ENCODE peak calls at places on chromosomes 1 and 21, in eight cellular contexts. One of them, this sample, is unnamed.

GRCh38 chr1:27330786-27331185 is 8.8 kb downstream of the TMEM222 start:
- DNase-seq in Kasumi-1: no peak
- DNase-seq in Caco-2: no peak
- DNase-seq in DMS153: no peak
- DNase-seq in HT-29: no peak
- DNase-seq in psoas muscle: no peak
- DNase-seq in NCI-H2029: no peak
- DNase-seq in epithelial cell of prostate: no peak
- DNase-seq in this sample: no peak

GRCh38 chr1:226654046-226654445 is 85.0 kb downstream of the ITPKB start:
- DNase-seq in Kasumi-1: no peak
- DNase-seq in Caco-2: peak
- DNase-seq in DMS153: no peak
- DNase-seq in HT-29: no peak
- DNase-seq in psoas muscle: peak
- DNase-seq in NCI-H2029: no peak
- DNase-seq in epithelial cell of prostate: no peak
- DNase-seq in this sample: no peak

GRCh38 chr1:161209790-161210409 is 5.2 kb upstream of the FCER1G start:
- DNase-seq in Kasumi-1: peak
- DNase-seq in Caco-2: peak
- DNase-seq in DMS153: peak
- DNase-seq in HT-29: peak
- DNase-seq in psoas muscle: peak
- DNase-seq in NCI-H2029: peak
- DNase-seq in epithelial cell of prostate: no peak
- DNase-seq in this sample: peak

GRCh38 chr1:31648190-31648589 is 3.5 kb upstream of the PEF1 start:
- DNase-seq in Kasumi-1: no peak
- DNase-seq in Caco-2: no peak
- DNase-seq in DMS153: no peak
- DNase-seq in HT-29: no peak
- DNase-seq in psoas muscle: no peak
- DNase-seq in NCI-H2029: no peak
- DNase-seq in epithelial cell of prostate: no peak
- DNase-seq in this sample: no peak

GRCh38 chr1:185534806-185535205 is 199.4 kb upstream of the HMCN1 start:
- DNase-seq in Kasumi-1: no peak
- DNase-seq in Caco-2: no peak
- DNase-seq in DMS153: peak
- DNase-seq in HT-29: peak
- DNase-seq in psoas muscle: no peak
- DNase-seq in NCI-H2029: peak
- DNase-seq in epithelial cell of prostate: no peak
- DNase-seq in this sample: no peak

GRCh38 chr1:234914606-234915290 is 213.9 kb downstream of the TOMM20 start:
- DNase-seq in Kasumi-1: no peak
- DNase-seq in Caco-2: no peak
- DNase-seq in DMS153: no peak
- DNase-seq in HT-29: no peak
- DNase-seq in psoas muscle: no peak
- DNase-seq in NCI-H2029: no peak
- DNase-seq in epithelial cell of prostate: no peak
- DNase-seq in this sample: no peak

GRCh38 chr1:94115900-94116436 is 5.0 kb downstream of the ABCA4 start:
- DNase-seq in Kasumi-1: no peak
- DNase-seq in Caco-2: no peak
- DNase-seq in DMS153: no peak
- DNase-seq in HT-29: no peak
- DNase-seq in psoas muscle: no peak
- DNase-seq in NCI-H2029: no peak
- DNase-seq in epithelial cell of prostate: no peak
- DNase-seq in this sample: no peak

GRCh38 chr1:206066479-206067171 is 13.7 kb downstream of the RHEX start:
- DNase-seq in Kasumi-1: no peak
- DNase-seq in Caco-2: no peak
- DNase-seq in DMS153: no peak
- DNase-seq in HT-29: no peak
- DNase-seq in psoas muscle: no peak
- DNase-seq in NCI-H2029: no peak
- DNase-seq in epithelial cell of prostate: no peak
- DNase-seq in this sample: no peak

GRCh38 chr1:23585321-23586022 is 26.2 kb upstream of the ID3 start:
- DNase-seq in Kasumi-1: no peak
- DNase-seq in Caco-2: no peak
- DNase-seq in DMS153: no peak
- DNase-seq in HT-29: no peak
- DNase-seq in psoas muscle: peak
- DNase-seq in NCI-H2029: no peak
- DNase-seq in epithelial cell of prostate: peak
- DNase-seq in this sample: no peak

GRCh38 chr21:16426936-16427335 is 697.2 kb downstream of the USP25 start:
- DNase-seq in Kasumi-1: no peak
- DNase-seq in Caco-2: no peak
- DNase-seq in DMS153: no peak
- DNase-seq in HT-29: no peak
- DNase-seq in psoas muscle: no peak
- DNase-seq in NCI-H2029: no peak
- DNase-seq in epithelial cell of prostate: no peak
- DNase-seq in this sample: no peak

GRCh38 chr1:100622037-100622436 is 84.1 kb downstream of the GPR88 start:
- DNase-seq in Kasumi-1: no peak
- DNase-seq in Caco-2: no peak
- DNase-seq in DMS153: no peak
- DNase-seq in HT-29: peak
- DNase-seq in psoas muscle: no peak
- DNase-seq in NCI-H2029: no peak
- DNase-seq in epithelial cell of prostate: peak
- DNase-seq in this sample: no peak

GRCh38 chr1:65332821-65333220 is 23.5 kb downstream of the DNAJC6 start:
- DNase-seq in Kasumi-1: no peak
- DNase-seq in Caco-2: no peak
- DNase-seq in DMS153: no peak
- DNase-seq in HT-29: no peak
- DNase-seq in psoas muscle: no peak
- DNase-seq in NCI-H2029: no peak
- DNase-seq in epithelial cell of prostate: no peak
- DNase-seq in this sample: no peak

GRCh38 chr1:57234459-57234858 is 189.4 kb downstream of the DAB1 start:
- DNase-seq in Kasumi-1: no peak
- DNase-seq in Caco-2: no peak
- DNase-seq in DMS153: no peak
- DNase-seq in HT-29: no peak
- DNase-seq in psoas muscle: no peak
- DNase-seq in NCI-H2029: no peak
- DNase-seq in epithelial cell of prostate: no peak
- DNase-seq in this sample: no peak

GRCh38 chr1:43783671-43784205 is 76.4 kb downstream of the ST3GAL3 start:
- DNase-seq in Kasumi-1: peak
- DNase-seq in Caco-2: no peak
- DNase-seq in DMS153: peak
- DNase-seq in HT-29: peak
- DNase-seq in psoas muscle: no peak
- DNase-seq in NCI-H2029: peak
- DNase-seq in epithelial cell of prostate: peak
- DNase-seq in this sample: no peak

GRCh38 chr1:201898992-201899391 is 10.3 kb downstream of the SHISA4 start:
- DNase-seq in Kasumi-1: no peak
- DNase-seq in Caco-2: no peak
- DNase-seq in DMS153: no peak
- DNase-seq in HT-29: no peak
- DNase-seq in psoas muscle: no peak
- DNase-seq in NCI-H2029: no peak
- DNase-seq in epithelial cell of prostate: no peak
- DNase-seq in this sample: no peak

GRCh38 chr1:198316681-198317080 is 159.9 kb downstream of the NEK7 start:
- DNase-seq in Kasumi-1: no peak
- DNase-seq in Caco-2: no peak
- DNase-seq in DMS153: no peak
- DNase-seq in HT-29: no peak
- DNase-seq in psoas muscle: no peak
- DNase-seq in NCI-H2029: no peak
- DNase-seq in epithelial cell of prostate: no peak
- DNase-seq in this sample: no peak

GRCh38 chr1:109149874-109150601 is 36.1 kb downstream of the ELAPOR1 start:
- DNase-seq in Kasumi-1: no peak
- DNase-seq in Caco-2: no peak
- DNase-seq in DMS153: no peak
- DNase-seq in HT-29: no peak
- DNase-seq in psoas muscle: peak
- DNase-seq in NCI-H2029: no peak
- DNase-seq in epithelial cell of prostate: no peak
- DNase-seq in this sample: no peak

GRCh38 chr1:54381524-54381923 is 24.7 kb downstream of the SSBP3 start:
- DNase-seq in Kasumi-1: no peak
- DNase-seq in Caco-2: no peak
- DNase-seq in DMS153: no peak
- DNase-seq in HT-29: no peak
- DNase-seq in psoas muscle: no peak
- DNase-seq in NCI-H2029: no peak
- DNase-seq in epithelial cell of prostate: no peak
- DNase-seq in this sample: no peak

GRCh38 chr1:34750610-34751009 is 4.2 kb upstream of the GJB5 start:
- DNase-seq in Kasumi-1: no peak
- DNase-seq in Caco-2: no peak
- DNase-seq in DMS153: no peak
- DNase-seq in HT-29: no peak
- DNase-seq in psoas muscle: no peak
- DNase-seq in NCI-H2029: no peak
- DNase-seq in epithelial cell of prostate: no peak
- DNase-seq in this sample: no peak

GRCh38 chr1:201275266-201275666 is 8.0 kb upstream of the PKP1 start:
- DNase-seq in Kasumi-1: no peak
- DNase-seq in Caco-2: no peak
- DNase-seq in DMS153: peak
- DNase-seq in HT-29: no peak
- DNase-seq in psoas muscle: peak
- DNase-seq in NCI-H2029: peak
- DNase-seq in epithelial cell of prostate: peak
- DNase-seq in this sample: peak

This sample was measured in mucosa of descending colon.